ENCODE peak calls at places on chromosome 2, in four cellular contexts. M is thoracic aorta, G is body of pancreas, F is mesenchymal stem cell. X is an unnamed sample.
A peak's percentile ranks its signal among the peaks of the same experiment; 100 is the strongest.

GRCh38 chr2:145123606-145124005 is 603.7 kb upstream of the ZEB2 start:
- DNase-seq in M (no peak), G (peak; percentile 2), F (peak; percentile 89), X (peak; percentile 58)

GRCh38 chr2:237450583-237450982 is 36.5 kb upstream of the MLPH start:
- DNase-seq in M (no peak), G (no peak), F (no peak), X (no peak)

GRCh38 chr2:10877691-10878111 is 34.0 kb upstream of the KCNF1 start:
- DNase-seq in M (no peak), G (no peak), F (peak; percentile 41), X (peak; percentile 26)

GRCh38 chr2:177763532-177764265 is 308.9 kb downstream of the PDE11A start:
- DNase-seq in M (peak; percentile 10), G (peak; percentile 76), F (peak; percentile 74), X (peak; percentile 89)

GRCh38 chr2:96325884-96326255 is 753 bp downstream of the ITPRIPL1 start:
- DNase-seq in M (no peak), G (peak; percentile 10), F (no peak), X (no peak)

GRCh38 chr2:183059561-183059960 is 19.0 kb upstream of the DUSP19 start:
- DNase-seq in M (no peak), G (no peak), F (peak; percentile 82), X (peak; percentile 79)

GRCh38 chr2:2672249-2672648 is 341.2 kb upstream of the MYT1L start:
- DNase-seq in M (no peak), G (no peak), F (no peak), X (no peak)

GRCh38 chr2:148021059-148021985 is at the start of gene MBD5:
- DNase-seq in M (peak; percentile 2), G (peak; percentile 41), F (peak; percentile 88), X (peak; percentile 71)

GRCh38 chr2:181456660-181457120 is 496 bp upstream of the ITGA4 start:
- DNase-seq in M (no peak), G (peak; percentile 61), F (peak; percentile 31), X (peak; percentile 11)

GRCh38 chr2:147924647-147925046 is 79.8 kb downstream of the ACVR2A start:
- DNase-seq in M (no peak), G (no peak), F (no peak), X (peak; percentile 25)

GRCh38 chr2:230418341-230419016 is 2.5 kb downstream of the SP100 start:
- DNase-seq in M (no peak), G (peak; percentile 41), F (peak; percentile 68), X (peak; percentile 64)

GRCh38 chr2:75319951-75320350 is 120.6 kb upstream of the TACR1 start:
- DNase-seq in M (no peak), G (no peak), F (no peak), X (no peak)

GRCh38 chr2:196783431-196784094 is 15.9 kb downstream of the GTF3C3 start:
- DNase-seq in M (no peak), G (no peak), F (peak; percentile 45), X (no peak)

GRCh38 chr2:43125090-43125998 is 101.1 kb downstream of the ZFP36L2 start:
- DNase-seq in M (no peak), G (no peak), F (no peak), X (no peak)

GRCh38 chr2:24365826-24366225 is 5.5 kb upstream of the ITSN2 start:
- DNase-seq in M (no peak), G (no peak), F (no peak), X (no peak)

GRCh38 chr2:196244966-196245365 is 73.6 kb upstream of the STK17B start:
- DNase-seq in M (no peak), G (no peak), F (peak; percentile 61), X (no peak)

GRCh38 chr2:235864746-235865535 is 303.2 kb downstream of the GBX2 start:
- DNase-seq in M (no peak), G (no peak), F (no peak), X (no peak)

GRCh38 chr2:50515638-50516037 is 516.3 kb downstream of the NRXN1 start:
- DNase-seq in M (no peak), G (no peak), F (no peak), X (no peak)

GRCh38 chr2:60515751-60516226 is 37.7 kb downstream of the BCL11A start:
- DNase-seq in M (no peak), G (peak; percentile 34), F (peak; percentile 71), X (no peak)

GRCh38 chr2:9332853-9333245 is 90.5 kb downstream of the ITGB1BP1 start:
- DNase-seq in M (no peak), G (no peak), F (peak; percentile 45), X (no peak)

GRCh38 chr2:134583462-134583861 is 135.3 kb downstream of the TMEM163 start:
- DNase-seq in M (no peak), G (no peak), F (no peak), X (no peak)

GRCh38 chr2:229118336-229118735 is 152.8 kb downstream of the PID1 start:
- DNase-seq in M (no peak), G (no peak), F (peak; percentile 18), X (peak; percentile 35)

GRCh38 chr2:234091432-234091879 is 41.0 kb downstream of the SPP2 start:
- DNase-seq in M (no peak), G (peak; percentile 66), F (no peak), X (no peak)

GRCh38 chr2:162840598-162841246 is 2.2 kb upstream of the KCNH7 start:
- DNase-seq in M (no peak), G (peak; percentile 75), F (peak; percentile 79), X (peak; percentile 74)

GRCh38 chr2:11499081-11499743 is 33.3 kb upstream of the E2F6 start:
- DNase-seq in M (no peak), G (no peak), F (no peak), X (no peak)

GRCh38 chr2:241842620-241843211 is 16.0 kb downstream of the PDCD1 start:
- DNase-seq in M (no peak), G (peak; percentile 61), F (peak; percentile 26), X (no peak)

GRCh38 chr2:105865222-105865913 is 120.7 kb downstream of the NCK2 start:
- DNase-seq in M (no peak), G (no peak), F (peak; percentile 37), X (peak; percentile 20)

GRCh38 chr2:121479882-121480522 is 50.7 kb upstream of the RNU4ATAC start:
- DNase-seq in M (no peak), G (peak; percentile 76), F (no peak), X (peak; percentile 42)

GRCh38 chr2:237644059-237644703 is 16.8 kb downstream of the LRRFIP1 start:
- DNase-seq in M (no peak), G (no peak), F (no peak), X (no peak)

GRCh38 chr2:166539340-166540162 is 45.5 kb upstream of the SCN7A start:
- DNase-seq in M (no peak), G (peak; percentile 64), F (peak; percentile 72), X (peak; percentile 76)

GRCh38 chr2:12002215-12002614 is 255.8 kb downstream of the LPIN1 start:
- DNase-seq in M (no peak), G (no peak), F (no peak), X (no peak)

GRCh38 chr2:180311-180710 is 83.5 kb downstream of the SH3YL1 start:
- DNase-seq in M (no peak), G (no peak), F (no peak), X (no peak)

GRCh38 chr2:167264380-167264779 is 376.1 kb downstream of the XIRP2 start:
- DNase-seq in M (no peak), G (peak; percentile 5), F (peak; percentile 29), X (peak; percentile 21)

GRCh38 chr2:70728128-70728527 is 39.9 kb downstream of the ADD2 start:
- DNase-seq in M (no peak), G (no peak), F (no peak), X (peak; percentile 11)

GRCh38 chr2:109447811-109448210 is 166.0 kb downstream of the SEPTIN10 start:
- DNase-seq in M (no peak), G (no peak), F (no peak), X (no peak)

GRCh38 chr2:12070581-12070980 is 324.1 kb downstream of the LPIN1 start:
- DNase-seq in M (no peak), G (no peak), F (no peak), X (no peak)

GRCh38 chr2:151637284-151637781 is 96.9 kb downstream of the NEB start:
- DNase-seq in M (no peak), G (peak; percentile 7), F (no peak), X (no peak)

GRCh38 chr2:6846540-6846939 is 19.2 kb downstream of the CMPK2 start:
- DNase-seq in M (no peak), G (no peak), F (no peak), X (no peak)
- H3K9me3 ChIP-seq in M (peaks cover 69% of the 10 kb centered on the region), G (peaks cover 5% of the 10 kb centered on the region), F (peaks cover 54% of the 10 kb centered on the region), X (no peaks in the 10 kb centered on the region)

GRCh38 chr2:52463457-52463856 is 1304.1 kb upstream of the CHAC2 start:
- DNase-seq in M (no peak), G (no peak), F (no peak), X (no peak)

GRCh38 chr2:52465267-52465666 is 1302.3 kb upstream of the CHAC2 start:
- DNase-seq in M (no peak), G (no peak), F (no peak), X (no peak)

DNA sequence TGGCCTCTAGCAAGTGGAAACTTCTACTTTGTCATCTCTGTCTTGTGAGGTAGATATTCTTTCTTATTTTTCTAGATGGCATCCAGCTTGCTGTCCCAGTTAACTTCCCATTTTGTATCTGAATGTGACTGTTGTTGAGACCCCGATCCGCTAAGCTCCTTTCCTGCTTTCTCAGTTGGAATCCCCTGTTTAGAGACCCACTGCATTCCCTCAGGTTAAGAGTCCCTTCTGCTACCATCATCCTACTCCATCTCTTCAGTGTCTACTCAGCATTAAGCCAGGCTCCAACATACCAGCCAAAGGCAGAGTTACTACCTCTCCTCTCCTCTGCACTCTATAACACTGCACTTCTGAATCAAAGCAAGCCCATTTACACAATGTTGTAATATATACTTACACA is 1300.4 kb upstream of the CHAC2 start:
- DNase-seq in M (no peak), G (no peak), F (no peak), X (no peak)
- H3K9me3 ChIP-seq in M (no peaks in the 10 kb centered on the region), G (no peaks in the 10 kb centered on the region), F (no peaks in the 10 kb centered on the region), X (no peaks in the 10 kb centered on the region)

GRCh38 chr2:36473230-36473629 is 117.7 kb downstream of the CRIM1 start:
- DNase-seq in M (no peak), G (no peak), F (no peak), X (peak; percentile 72)
- H3K9me3 ChIP-seq in M (peaks cover 10% of the 10 kb centered on the region), G (no peaks in the 10 kb centered on the region), F (peaks cover 77% of the 10 kb centered on the region), X (no peaks in the 10 kb centered on the region)

DNA sequence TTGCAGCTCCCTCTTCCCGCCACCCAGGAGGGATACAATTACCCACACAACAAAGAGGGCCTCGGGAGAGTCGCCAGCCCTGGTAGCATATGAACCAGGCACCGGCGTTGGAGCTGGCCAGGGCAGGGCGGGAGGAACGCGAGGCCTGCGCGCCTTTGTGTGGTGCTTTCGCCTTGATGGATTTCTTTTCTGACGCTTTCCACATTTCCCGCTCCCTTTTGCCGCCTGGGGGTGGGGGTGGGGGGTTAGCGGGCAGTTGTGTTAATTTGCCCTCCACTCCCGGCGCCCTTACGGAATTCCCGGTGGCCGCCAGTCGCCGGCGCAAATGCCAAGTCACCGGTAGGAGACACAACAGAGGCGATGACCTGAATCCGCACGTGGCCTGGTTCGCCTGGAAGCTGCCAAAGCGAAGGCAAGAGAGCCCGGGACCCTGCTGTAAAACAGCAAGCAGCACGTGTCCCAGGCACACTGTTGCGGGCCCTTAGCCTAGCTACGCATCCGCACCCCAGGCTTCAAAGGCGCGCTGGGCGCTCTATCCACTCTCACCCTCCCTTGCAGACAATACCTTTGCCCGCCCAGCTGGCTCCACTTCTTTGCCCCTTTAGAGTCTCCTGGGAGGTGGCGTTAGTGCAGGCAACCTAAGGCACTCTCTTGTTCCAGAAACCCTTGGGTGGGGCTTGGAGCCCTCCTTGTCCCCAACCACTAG is 3.4 kb downstream of the GAD1 start:
- DNase-seq in M (no peak), G (no peak), F (no peak), X (no peak)
- H3K9me3 ChIP-seq in M (no peaks in the 10 kb centered on the region), G (no peaks in the 10 kb centered on the region), F (no peaks in the 10 kb centered on the region), X (no peaks in the 10 kb centered on the region)